ENCODE peak calls at places on chromosomes 1 and 21, in five cellular contexts. One of them, this sample, is unnamed.
A peak's percentile ranks its signal among the peaks of the same experiment; 100 is the strongest.

GRCh38 chr1:243784506-243784905 is 65.5 kb downstream of the AKT3 start:
- DNase-seq in breast epithelium: no peak
- DNase-seq in kidney: no peak
- DNase-seq in IMR-90: no peak
- DNase-seq in cardiac muscle cell: no peak
- DNase-seq in this sample: no peak

GRCh38 chr1:99481391-99481996 is 164.4 kb upstream of the PALMD start:
- DNase-seq in cardiac muscle cell: peak; percentile 83
- DNase-seq in IMR-90: peak; percentile 68
- DNase-seq in kidney: no peak
- DNase-seq in breast epithelium: no peak
- DNase-seq in this sample: no peak

GRCh38 chr21:33117268-33117888 is 47.4 kb downstream of the OLIG1 start:
- DNase-seq in breast epithelium: no peak
- DNase-seq in IMR-90: no peak
- DNase-seq in cardiac muscle cell: no peak
- DNase-seq in kidney: no peak
- DNase-seq in this sample: no peak

GRCh38 chr1:158654079-158654478 is 32.4 kb downstream of the SPTA1 start:
- DNase-seq in kidney: no peak
- DNase-seq in IMR-90: no peak
- DNase-seq in breast epithelium: no peak
- DNase-seq in cardiac muscle cell: no peak
- DNase-seq in this sample: no peak

GRCh38 chr1:226226601-226227000 is 3.1 kb downstream of the MIXL1 start:
- DNase-seq in IMR-90: no peak
- DNase-seq in breast epithelium: no peak
- DNase-seq in kidney: no peak
- DNase-seq in cardiac muscle cell: no peak
- DNase-seq in this sample: no peak

GRCh38 chr21:42833439-42833815 is 45.9 kb downstream of the WDR4 start:
- DNase-seq in cardiac muscle cell: peak; percentile 32
- DNase-seq in breast epithelium: no peak
- DNase-seq in IMR-90: peak; percentile 5
- DNase-seq in kidney: peak; percentile 57
- DNase-seq in this sample: no peak

GRCh38 chr1:75130312-75130677 is 3.9 kb upstream of the LHX8 start:
- DNase-seq in cardiac muscle cell: peak; percentile 47
- DNase-seq in IMR-90: no peak
- DNase-seq in kidney: no peak
- DNase-seq in breast epithelium: no peak
- DNase-seq in this sample: no peak

GRCh38 chr1:247056071-247056470 is 22.5 kb downstream of the ZNF670 start:
- DNase-seq in IMR-90: no peak
- DNase-seq in breast epithelium: no peak
- DNase-seq in kidney: no peak
- DNase-seq in cardiac muscle cell: no peak
- DNase-seq in this sample: no peak

GRCh38 chr1:15700510-15700909 is 16.4 kb downstream of the PLEKHM2 start:
- DNase-seq in IMR-90: peak; percentile 34
- DNase-seq in breast epithelium: no peak
- DNase-seq in kidney: no peak
- DNase-seq in cardiac muscle cell: no peak
- DNase-seq in this sample: no peak

GRCh38 chr1:202017385-202018225 is 7.2 kb downstream of the ELF3 start:
- DNase-seq in IMR-90: no peak
- DNase-seq in breast epithelium: peak; percentile 76
- DNase-seq in kidney: peak; percentile 64
- DNase-seq in cardiac muscle cell: no peak
- DNase-seq in this sample: no peak

GRCh38 chr1:224213438-224214119 is 30.5 kb downstream of the DEGS1 start:
- DNase-seq in IMR-90: no peak
- DNase-seq in kidney: no peak
- DNase-seq in cardiac muscle cell: peak; percentile 73
- DNase-seq in breast epithelium: no peak
- DNase-seq in this sample: no peak

GRCh38 chr1:92228401-92228800 is 10.7 kb downstream of the C1orf146 start:
- DNase-seq in breast epithelium: no peak
- DNase-seq in cardiac muscle cell: no peak
- DNase-seq in kidney: no peak
- DNase-seq in IMR-90: no peak
- DNase-seq in this sample: no peak
- TF ChIP-seq CTCF in breast epithelium: no peak
- TF ChIP-seq CTCF in cardiac muscle cell: no peak
- TF ChIP-seq CTCF in kidney: no peak
- TF ChIP-seq CTCF in IMR-90: no peak
- TF ChIP-seq CTCF in this sample: no peak

DNA sequence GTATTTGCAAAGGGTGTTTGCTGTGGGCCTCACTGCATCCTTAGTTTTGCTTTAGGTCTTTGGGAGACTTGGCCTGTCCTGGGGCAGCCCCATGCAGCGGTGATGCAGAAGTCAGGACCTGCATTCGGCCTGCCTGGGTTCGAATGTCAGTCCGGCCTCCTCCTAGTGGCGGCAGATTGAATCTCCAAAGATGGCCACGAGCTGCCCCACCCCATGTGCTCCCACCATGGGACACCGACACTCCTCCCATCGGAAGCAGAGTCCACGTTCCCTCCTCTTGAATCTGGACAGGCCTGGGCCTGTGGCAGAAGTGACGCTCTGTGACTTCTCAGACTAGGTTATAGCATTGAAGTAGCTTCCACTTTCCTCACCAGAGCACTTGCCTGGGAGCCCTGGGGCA is 16.3 kb upstream of the NPPB start:
- DNase-seq in breast epithelium: no peak
- DNase-seq in cardiac muscle cell: no peak
- DNase-seq in IMR-90: no peak
- DNase-seq in kidney: no peak
- DNase-seq in this sample: no peak
- H3K27ac ChIP-seq in breast epithelium: peak overlapping the region; percentile 75
- H3K27ac ChIP-seq in cardiac muscle cell: no peak overlapping the region
- H3K27ac ChIP-seq in IMR-90: no peak overlapping the region
- H3K27ac ChIP-seq in kidney: no peak overlapping the region
- H3K27ac ChIP-seq in this sample: no peak overlapping the region

GRCh38 chr1:112675728-112676381 is 1.4 kb downstream of the MOV10 start:
- DNase-seq in IMR-90: peak; percentile 35
- DNase-seq in kidney: no peak
- DNase-seq in breast epithelium: no peak
- DNase-seq in cardiac muscle cell: no peak
- DNase-seq in this sample: no peak

GRCh38 chr1:112676543-112676942 is 2.1 kb downstream of the MOV10 start:
- DNase-seq in IMR-90: no peak
- DNase-seq in breast epithelium: no peak
- DNase-seq in cardiac muscle cell: no peak
- DNase-seq in kidney: no peak
- DNase-seq in this sample: no peak

GRCh38 chr1:112674440-112674985 is at the start of gene MOV10:
- DNase-seq in kidney: peak; percentile 92
- DNase-seq in breast epithelium: peak; percentile 68
- DNase-seq in cardiac muscle cell: peak; percentile 80
- DNase-seq in IMR-90: peak; percentile 67
- DNase-seq in this sample: peak; percentile 70

GRCh38 chr1:112673589-112674439 is 645 bp upstream of the MOV10 start:
- DNase-seq in IMR-90: peak; percentile 71
- DNase-seq in cardiac muscle cell: peak; percentile 38
- DNase-seq in breast epithelium: peak; percentile 28
- DNase-seq in kidney: no peak
- DNase-seq in this sample: peak; percentile 78

GRCh38 chr1:112674986-112675727 is 698 bp downstream of the MOV10 start:
- DNase-seq in kidney: peak; percentile 90
- DNase-seq in breast epithelium: no peak
- DNase-seq in cardiac muscle cell: peak; percentile 80
- DNase-seq in IMR-90: peak; percentile 6
- DNase-seq in this sample: peak; percentile 76
- TF ChIP-seq CTCF in kidney: no peak
- TF ChIP-seq CTCF in breast epithelium: no peak
- TF ChIP-seq CTCF in cardiac muscle cell: no peak
- TF ChIP-seq CTCF in IMR-90: peak; percentile 12
- TF ChIP-seq CTCF in this sample: peak; percentile 7

GRCh38 chr21:30986966-30987365 is 51.3 kb downstream of the KRTAP19-8 start:
- DNase-seq in IMR-90: no peak
- DNase-seq in cardiac muscle cell: no peak
- DNase-seq in kidney: no peak
- DNase-seq in breast epithelium: no peak
- DNase-seq in this sample: no peak
- H3K27ac ChIP-seq in IMR-90: no peak overlapping the region
- H3K27ac ChIP-seq in cardiac muscle cell: no peak overlapping the region
- H3K27ac ChIP-seq in kidney: no peak overlapping the region
- H3K27ac ChIP-seq in breast epithelium: no peak overlapping the region
- H3K27ac ChIP-seq in this sample: no peak overlapping the region

GRCh38 chr1:203592156-203592555 is 34.5 kb upstream of the ATP2B4 start:
- DNase-seq in cardiac muscle cell: peak; percentile 82
- DNase-seq in IMR-90: peak; percentile 42
- DNase-seq in kidney: no peak
- DNase-seq in breast epithelium: peak; percentile 33
- DNase-seq in this sample: no peak

GRCh38 chr1:203593143-203593542 is 33.5 kb upstream of the ATP2B4 start:
- DNase-seq in IMR-90: no peak
- DNase-seq in cardiac muscle cell: no peak
- DNase-seq in kidney: no peak
- DNase-seq in breast epithelium: no peak
- DNase-seq in this sample: no peak

GRCh38 chr1:203591626-203592025 is 35.0 kb upstream of the ATP2B4 start:
- DNase-seq in breast epithelium: no peak
- DNase-seq in IMR-90: no peak
- DNase-seq in kidney: no peak
- DNase-seq in cardiac muscle cell: no peak
- DNase-seq in this sample: no peak

GRCh38 chr1:203593723-203594122 is 32.9 kb upstream of the ATP2B4 start:
- DNase-seq in cardiac muscle cell: no peak
- DNase-seq in kidney: peak; percentile 75
- DNase-seq in breast epithelium: no peak
- DNase-seq in IMR-90: peak; percentile 72
- DNase-seq in this sample: no peak

GRCh38 chr1:203592728-203593127 is 33.9 kb upstream of the ATP2B4 start:
- DNase-seq in IMR-90: peak; percentile 54
- DNase-seq in breast epithelium: no peak
- DNase-seq in cardiac muscle cell: no peak
- DNase-seq in kidney: no peak
- DNase-seq in this sample: no peak
- TF ChIP-seq CTCF in IMR-90: no peak
- TF ChIP-seq CTCF in breast epithelium: no peak
- TF ChIP-seq CTCF in cardiac muscle cell: no peak
- TF ChIP-seq CTCF in kidney: no peak
- TF ChIP-seq CTCF in this sample: no peak

DNA sequence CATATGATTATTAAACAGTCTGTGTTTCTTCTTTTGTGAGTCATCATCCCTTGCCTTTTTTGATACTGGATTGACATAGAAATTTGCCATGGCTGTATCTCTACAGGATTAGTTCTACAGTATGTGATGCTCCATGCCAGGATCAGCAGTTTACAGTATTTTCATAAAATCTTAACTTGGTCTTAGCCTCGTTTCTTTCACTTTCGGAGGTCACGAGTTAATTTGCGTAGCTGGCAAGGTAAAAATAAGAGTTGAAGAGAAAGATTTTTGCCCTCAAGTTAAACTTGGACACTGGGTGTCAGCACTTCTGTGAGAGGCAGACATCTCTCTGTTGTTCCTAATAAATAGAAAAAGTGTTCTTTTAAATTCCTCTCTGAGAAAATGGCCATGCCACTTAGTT is 79.1 kb downstream of the CACNA1E start:
- DNase-seq in IMR-90: no peak
- DNase-seq in breast epithelium: no peak
- DNase-seq in kidney: no peak
- DNase-seq in cardiac muscle cell: no peak
- DNase-seq in this sample: no peak
- H3K27ac ChIP-seq in IMR-90: no peak overlapping the region
- H3K27ac ChIP-seq in breast epithelium: no peak overlapping the region
- H3K27ac ChIP-seq in kidney: no peak overlapping the region
- H3K27ac ChIP-seq in cardiac muscle cell: no peak overlapping the region
- H3K27ac ChIP-seq in this sample: no peak overlapping the region

GRCh38 chr1:16922466-16922865 is 735 bp downstream of the CROCC start:
- DNase-seq in cardiac muscle cell: no peak
- DNase-seq in IMR-90: no peak
- DNase-seq in breast epithelium: no peak
- DNase-seq in kidney: peak; percentile 70
- DNase-seq in this sample: no peak

GRCh38 chr1:16924216-16924918 is 2.6 kb downstream of the CROCC start:
- DNase-seq in breast epithelium: no peak
- DNase-seq in cardiac muscle cell: no peak
- DNase-seq in kidney: peak; percentile 84
- DNase-seq in IMR-90: no peak
- DNase-seq in this sample: no peak

GRCh38 chr1:16922885-16923431 is 1.2 kb downstream of the CROCC start:
- DNase-seq in breast epithelium: no peak
- DNase-seq in kidney: peak; percentile 73
- DNase-seq in IMR-90: no peak
- DNase-seq in cardiac muscle cell: no peak
- DNase-seq in this sample: no peak

GRCh38 chr1:16920951-16921350 is 780 bp upstream of the CROCC start:
- DNase-seq in breast epithelium: no peak
- DNase-seq in cardiac muscle cell: no peak
- DNase-seq in kidney: peak; percentile 67
- DNase-seq in IMR-90: no peak
- DNase-seq in this sample: no peak

GRCh38 chr1:16921391-16922185 is at the start of gene CROCC:
- DNase-seq in cardiac muscle cell: peak; percentile 66
- DNase-seq in breast epithelium: no peak
- DNase-seq in IMR-90: no peak
- DNase-seq in kidney: peak; percentile 86
- DNase-seq in this sample: no peak
- TF ChIP-seq CTCF in cardiac muscle cell: no peak
- TF ChIP-seq CTCF in breast epithelium: no peak
- TF ChIP-seq CTCF in IMR-90: no peak
- TF ChIP-seq CTCF in kidney: no peak
- TF ChIP-seq CTCF in this sample: no peak

DNA sequence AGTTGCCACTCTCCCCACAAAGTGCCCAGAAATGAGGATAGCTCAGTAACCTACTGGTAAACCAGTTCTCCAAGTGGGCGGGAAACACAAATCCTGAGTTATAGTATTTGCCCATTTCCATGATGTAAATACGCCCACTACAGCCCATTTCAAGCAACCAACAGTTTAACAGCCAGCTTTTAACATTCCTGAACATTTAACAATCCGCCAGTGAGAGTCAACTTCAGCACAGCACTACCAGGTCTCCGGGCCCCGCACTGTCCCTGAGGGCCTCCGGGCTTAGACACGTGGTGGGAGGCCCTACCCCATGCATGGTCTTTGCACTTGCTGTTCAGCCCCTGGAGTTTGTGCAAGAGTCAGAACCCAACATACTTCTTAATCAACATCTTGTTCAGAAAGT is 132.0 kb upstream of the CTTNBP2NL start:
- DNase-seq in kidney: no peak
- DNase-seq in IMR-90: no peak
- DNase-seq in breast epithelium: no peak
- DNase-seq in cardiac muscle cell: no peak
- DNase-seq in this sample: peak; percentile 29
- H3K27ac ChIP-seq in kidney: no peak overlapping the region
- H3K27ac ChIP-seq in IMR-90: no peak overlapping the region
- H3K27ac ChIP-seq in breast epithelium: peak overlapping the region; percentile 85
- H3K27ac ChIP-seq in cardiac muscle cell: no peak overlapping the region
- H3K27ac ChIP-seq in this sample: no peak overlapping the region